ENCODE peak calls at places on chromosomes 2 and 18, in ten cellular contexts. I is CD8-positive, alpha-beta T cell; G is esophagus squamous epithelium; E is PC-3; W is endodermal cell; X is tibial artery; L is psoas muscle; Z is heart right ventricle; R is kidney; N is GM23338. Y is an unnamed sample.
A peak's percentile ranks its signal among the peaks of the same experiment; 100 is the strongest.

GRCh38 chr2:3911891-3912455 is 208.6 kb downstream of the DCDC2C start:
- DNase-seq in I (no peak), G (no peak), E (no peak), W (no peak), X (no peak), L (no peak), Z (no peak), R (no peak), N (no peak), Y (no peak)

GRCh38 chr18:1848716-1849115 is 722.6 kb downstream of the METTL4 start:
- DNase-seq in I (no peak), G (no peak), E (peak; percentile 71), W (no peak), X (no peak), L (no peak), Z (no peak), R (no peak), N (no peak), Y (no peak)

GRCh38 chr2:169042856-169043255 is 11.7 kb upstream of the ABCB11 start:
- DNase-seq in I (no peak), G (no peak), E (no peak), W (no peak), X (no peak), L (no peak), Z (no peak), R (no peak), N (no peak), Y (no peak)

GRCh38 chr2:160984426-160985077 is 175.7 kb upstream of the TANK start:
- DNase-seq in I (no peak), G (no peak), E (no peak), W (no peak), X (no peak), L (no peak), Z (no peak), R (no peak), N (no peak), Y (peak; percentile 25)

GRCh38 chr2:24492283-24493272 is 1.5 kb downstream of the NCOA1 start:
- DNase-seq in I (no peak), G (no peak), E (peak; percentile 23), W (peak; percentile 71), X (peak; percentile 36), L (peak; percentile 22), Z (no peak), R (no peak), N (peak; percentile 51), Y (no peak)

GRCh38 chr2:64768426-64769033 is 114.8 kb upstream of the SERTAD2 start:
- DNase-seq in I (no peak), G (no peak), E (peak; percentile 19), W (no peak), X (no peak), L (no peak), Z (no peak), R (no peak), N (peak; percentile 28), Y (no peak)

GRCh38 chr2:158712791-158713522 is 82.2 kb upstream of the DAPL1 start:
- DNase-seq in I (no peak), G (no peak), E (no peak), W (no peak), X (no peak), L (no peak), Z (no peak), R (no peak), N (no peak), Y (no peak)

GRCh38 chr2:61720911-61721310 is 132.9 kb downstream of the FAM161A start:
- DNase-seq in I (no peak), G (no peak), E (peak; percentile 45), W (no peak), X (no peak), L (no peak), Z (no peak), R (no peak), N (no peak), Y (no peak)

GRCh38 chr2:11159574-11160170 is 4.4 kb downstream of the SLC66A3 start:
- DNase-seq in I (no peak), G (no peak), E (no peak), W (peak; percentile 35), X (no peak), L (no peak), Z (no peak), R (no peak), N (no peak), Y (no peak)

GRCh38 chr2:170488807-170489206 is 226.3 kb upstream of the SP5 start:
- DNase-seq in I (no peak), G (no peak), E (no peak), W (no peak), X (no peak), L (no peak), Z (no peak), R (no peak), N (no peak), Y (no peak)

GRCh38 chr2:170492010-170492409 is 223.1 kb upstream of the SP5 start:
- DNase-seq in I (no peak), G (no peak), E (no peak), W (no peak), X (no peak), L (no peak), Z (no peak), R (no peak), N (no peak), Y (no peak)

GRCh38 chr2:170485254-170485653 is 229.9 kb upstream of the SP5 start:
- DNase-seq in I (no peak), G (no peak), E (no peak), W (no peak), X (no peak), L (no peak), Z (no peak), R (no peak), N (no peak), Y (no peak)

GRCh38 chr2:170481201-170481600 is 233.9 kb upstream of the SP5 start:
- DNase-seq in I (no peak), G (no peak), E (no peak), W (no peak), X (no peak), L (no peak), Z (no peak), R (no peak), N (no peak), Y (no peak)

DNA sequence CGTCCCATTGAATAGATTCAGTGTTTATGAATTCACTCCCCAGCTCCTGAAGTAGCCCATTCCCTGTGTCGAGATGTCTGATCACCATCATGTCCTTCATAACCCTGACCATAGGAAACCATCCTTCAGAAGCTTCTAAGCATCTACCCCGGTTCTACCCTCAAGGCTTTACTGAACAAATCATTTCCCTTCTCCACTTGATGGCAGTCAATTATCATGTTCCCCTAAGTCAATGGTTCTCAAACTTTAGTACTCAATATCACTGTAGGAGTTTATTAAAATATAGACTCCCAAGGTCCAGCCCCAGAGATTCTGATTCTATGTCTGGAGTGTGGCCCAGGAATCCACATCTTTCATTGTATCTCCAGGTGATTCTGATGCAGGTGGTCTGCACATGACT is 228.4 kb upstream of the SP5 start:
- DNase-seq in I (no peak), G (no peak), E (no peak), W (no peak), X (no peak), L (no peak), Z (no peak), R (no peak), N (no peak), Y (no peak)
- TF ChIP-seq CTCF in I (no peak), G (no peak), E (no peak), W (no peak), X (peak; percentile 30), L (peak; percentile 32), Z (peak; percentile 28), R (no peak), N (peak; percentile 43), Y (peak; percentile 53)

DNA sequence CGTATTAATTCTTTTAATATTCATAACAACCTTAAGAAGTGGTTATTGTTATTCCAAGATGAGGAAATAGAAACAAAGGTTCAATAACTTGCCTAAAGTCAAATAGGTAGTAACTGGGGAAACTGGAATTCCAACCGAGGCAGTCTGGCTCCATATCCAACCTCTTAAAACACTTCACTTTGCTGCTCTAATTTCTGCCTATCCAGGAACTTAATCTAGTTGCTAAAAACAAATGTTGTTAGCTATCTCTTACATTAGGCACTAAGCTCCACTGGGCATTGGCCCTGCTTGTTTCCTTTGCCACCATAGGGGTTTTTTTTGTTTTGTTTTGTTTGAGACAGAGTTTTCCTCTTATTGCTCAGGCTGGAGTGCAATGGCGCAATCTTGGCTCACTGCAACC is 24.8 kb downstream of the ERLEC1 start:
- DNase-seq in I (no peak), G (no peak), E (no peak), W (no peak), X (no peak), L (no peak), Z (no peak), R (no peak), N (no peak), Y (no peak)
- H3K4me1 ChIP-seq in I (no peaks in the 10 kb centered on the region), G (no peaks in the 10 kb centered on the region), E (no peaks in the 10 kb centered on the region), W (no peaks in the 10 kb centered on the region), X (no peaks in the 10 kb centered on the region), L (no peaks in the 10 kb centered on the region), Z (peaks cover 5% of the 10 kb centered on the region), R (no peaks in the 10 kb centered on the region), N (no peaks in the 10 kb centered on the region), Y (peaks cover 22% of the 10 kb centered on the region)

DNA sequence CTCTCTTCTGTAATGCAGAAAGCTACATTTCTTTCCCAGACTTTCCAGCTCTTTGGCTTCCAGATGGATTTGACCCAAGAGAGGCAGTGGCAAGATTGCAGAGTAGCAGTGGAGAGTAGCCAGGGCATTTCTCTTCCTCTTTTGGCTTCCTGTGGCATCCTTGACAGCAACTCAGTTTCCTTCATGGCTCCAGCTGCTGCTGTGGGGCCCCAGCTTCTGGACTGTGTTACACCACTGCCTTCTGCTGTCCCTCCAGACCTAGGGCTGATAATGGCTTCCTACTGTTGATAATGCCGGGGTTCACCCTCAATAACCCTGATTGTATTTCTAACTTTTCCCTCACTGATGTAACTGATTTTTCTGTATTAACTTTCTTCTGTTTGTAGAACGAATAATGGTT is 469.4 kb upstream of the SPRED2 start:
- DNase-seq in I (no peak), G (no peak), E (no peak), W (no peak), X (no peak), L (no peak), Z (peak; percentile 15), R (no peak), N (no peak), Y (no peak)
- TF ChIP-seq CTCF in I (no peak), G (no peak), E (no peak), W (no peak), X (no peak), L (no peak), Z (no peak), R (no peak), N (no peak), Y (no peak)

DNA sequence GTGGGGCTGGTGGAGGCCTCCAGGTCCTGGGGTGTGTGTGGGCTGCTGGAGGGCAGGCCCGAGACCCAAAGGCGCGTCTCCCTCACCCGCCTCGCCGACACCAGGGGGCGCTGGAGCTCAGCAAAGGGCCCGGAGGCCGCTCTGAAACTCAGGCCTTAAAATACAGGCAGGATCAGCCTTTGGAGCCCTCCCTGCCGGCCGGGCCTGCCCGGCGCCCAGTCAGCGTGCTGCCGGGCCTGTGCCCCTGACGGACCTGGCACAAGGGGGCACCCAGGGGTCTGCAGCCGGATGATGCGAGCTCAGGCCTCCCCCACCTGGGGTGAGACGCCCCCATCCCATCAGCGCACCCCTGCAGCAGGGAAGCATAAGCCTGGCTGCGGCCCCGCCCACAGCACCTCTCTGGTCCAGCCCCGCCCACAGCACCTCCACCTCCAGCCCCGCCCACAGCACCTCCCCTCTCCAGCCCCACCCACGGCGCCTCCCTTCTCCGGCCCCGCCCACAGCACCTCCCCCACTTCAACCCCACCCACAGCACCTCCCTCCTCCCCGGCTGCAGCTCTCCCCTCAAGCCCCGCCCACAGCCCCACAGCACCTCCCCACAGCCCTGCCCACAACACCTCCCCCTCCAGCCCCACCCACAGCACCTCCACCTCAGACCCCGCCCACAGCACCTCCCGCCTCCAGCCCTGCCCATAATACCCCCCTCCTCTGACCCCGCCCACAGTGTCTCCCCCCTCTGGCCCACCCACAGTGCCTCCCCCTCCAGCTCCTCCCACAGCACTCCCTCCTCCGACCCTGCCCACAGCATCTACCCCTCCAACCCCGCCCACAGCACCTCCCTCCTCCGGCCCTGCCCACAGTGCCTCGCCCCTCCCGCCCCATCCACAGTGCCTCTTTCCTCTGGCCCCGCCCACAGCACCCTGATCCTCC is 92.8 kb upstream of the OTOS start:
- DNase-seq in I (peak; percentile 74), G (peak; percentile 26), E (peak; percentile 84), W (peak; percentile 97), X (peak; percentile 76), L (peak; percentile 89), Z (peak; percentile 88), R (peak; percentile 98), N (peak; percentile 96), Y (peak; percentile 85)
- H3K4me1 ChIP-seq in I (peaks cover 16% of the 10 kb centered on the region), G (peaks cover 44% of the 10 kb centered on the region), E (peaks cover 12% of the 10 kb centered on the region), W (no peaks in the 10 kb centered on the region), X (no peaks in the 10 kb centered on the region), L (peaks cover 34% of the 10 kb centered on the region), Z (peaks cover 17% of the 10 kb centered on the region), R (peaks cover 7% of the 10 kb centered on the region), N (no peaks in the 10 kb centered on the region), Y (peaks cover 52% of the 10 kb centered on the region)

Y was measured in left ventricle myocardium inferior.